ENCODE peak calls at places on chromosomes 1 and 21, in nine cellular contexts. One of them, this sample, is unnamed.

GRCh38 chr1:167533851-167534300 is 15.5 kb upstream of the CD247 start:
- DNase-seq in kidney tubule cell: peak; percentile 66
- DNase-seq in cardiac fibroblast: peak; percentile 70
- DNase-seq in EL: peak; percentile 53
- DNase-seq in cardiac septum: peak; percentile 83
- DNase-seq in pancreas: peak; percentile 37
- DNase-seq in stimulated activated CD8-positive, alpha-beta memory T cell treated with anti-CD3 and anti-CD28 coated beads, Interleukin-4, amount 100 ng/mL, for 1 hour: no peak
- DNase-seq in ureter: peak; percentile 71
- DNase-seq in WTC11: peak; percentile 86
- DNase-seq in this sample: peak; percentile 43

GRCh38 chr1:90719321-90720136 is 2.4 kb upstream of the BARHL2 start:
- DNase-seq in kidney tubule cell: no peak
- DNase-seq in cardiac fibroblast: no peak
- DNase-seq in EL: no peak
- DNase-seq in cardiac septum: no peak
- DNase-seq in pancreas: no peak
- DNase-seq in stimulated activated CD8-positive, alpha-beta memory T cell treated with anti-CD3 and anti-CD28 coated beads, Interleukin-4, amount 100 ng/mL, for 1 hour: no peak
- DNase-seq in ureter: no peak
- DNase-seq in WTC11: no peak
- DNase-seq in this sample: no peak

GRCh38 chr1:218171302-218171893 is 113.7 kb upstream of the RRP15 start:
- DNase-seq in kidney tubule cell: peak; percentile 50
- DNase-seq in cardiac fibroblast: peak; percentile 66
- DNase-seq in EL: peak; percentile 55
- DNase-seq in cardiac septum: no peak
- DNase-seq in pancreas: no peak
- DNase-seq in stimulated activated CD8-positive, alpha-beta memory T cell treated with anti-CD3 and anti-CD28 coated beads, Interleukin-4, amount 100 ng/mL, for 1 hour: no peak
- DNase-seq in ureter: no peak
- DNase-seq in WTC11: no peak
- DNase-seq in this sample: peak; percentile 34

GRCh38 chr1:54401799-54402198 is 4.4 kb downstream of the SSBP3 start:
- DNase-seq in kidney tubule cell: no peak
- DNase-seq in cardiac fibroblast: no peak
- DNase-seq in EL: no peak
- DNase-seq in cardiac septum: no peak
- DNase-seq in pancreas: no peak
- DNase-seq in stimulated activated CD8-positive, alpha-beta memory T cell treated with anti-CD3 and anti-CD28 coated beads, Interleukin-4, amount 100 ng/mL, for 1 hour: no peak
- DNase-seq in ureter: no peak
- DNase-seq in WTC11: no peak
- DNase-seq in this sample: no peak

GRCh38 chr1:151968058-151968457 is 25.6 kb downstream of the S100A10 start:
- DNase-seq in kidney tubule cell: peak; percentile 69
- DNase-seq in cardiac fibroblast: peak; percentile 76
- DNase-seq in EL: peak; percentile 60
- DNase-seq in cardiac septum: no peak
- DNase-seq in pancreas: no peak
- DNase-seq in stimulated activated CD8-positive, alpha-beta memory T cell treated with anti-CD3 and anti-CD28 coated beads, Interleukin-4, amount 100 ng/mL, for 1 hour: no peak
- DNase-seq in ureter: no peak
- DNase-seq in WTC11: peak; percentile 35
- DNase-seq in this sample: peak; percentile 51

GRCh38 chr1:39250460-39251240 is 46.2 kb downstream of the MACF1 start:
- DNase-seq in kidney tubule cell: peak; percentile 36
- DNase-seq in cardiac fibroblast: peak; percentile 72
- DNase-seq in EL: peak; percentile 41
- DNase-seq in cardiac septum: no peak
- DNase-seq in pancreas: no peak
- DNase-seq in stimulated activated CD8-positive, alpha-beta memory T cell treated with anti-CD3 and anti-CD28 coated beads, Interleukin-4, amount 100 ng/mL, for 1 hour: no peak
- DNase-seq in ureter: no peak
- DNase-seq in WTC11: no peak
- DNase-seq in this sample: peak; percentile 45

GRCh38 chr1:100578201-100578600 is 40.3 kb downstream of the GPR88 start:
- DNase-seq in kidney tubule cell: peak; percentile 60
- DNase-seq in cardiac fibroblast: peak; percentile 42
- DNase-seq in EL: peak; percentile 26
- DNase-seq in cardiac septum: no peak
- DNase-seq in pancreas: no peak
- DNase-seq in stimulated activated CD8-positive, alpha-beta memory T cell treated with anti-CD3 and anti-CD28 coated beads, Interleukin-4, amount 100 ng/mL, for 1 hour: no peak
- DNase-seq in ureter: no peak
- DNase-seq in WTC11: no peak
- DNase-seq in this sample: peak; percentile 41

GRCh38 chr21:41008971-41009370 is 159.0 kb upstream of the BACE2 start:
- DNase-seq in kidney tubule cell: no peak
- DNase-seq in cardiac fibroblast: no peak
- DNase-seq in EL: no peak
- DNase-seq in cardiac septum: no peak
- DNase-seq in pancreas: no peak
- DNase-seq in stimulated activated CD8-positive, alpha-beta memory T cell treated with anti-CD3 and anti-CD28 coated beads, Interleukin-4, amount 100 ng/mL, for 1 hour: no peak
- DNase-seq in ureter: no peak
- DNase-seq in WTC11: no peak
- DNase-seq in this sample: no peak

GRCh38 chr1:67674260-67675011 is 10.6 kb upstream of the GADD45A start:
- DNase-seq in kidney tubule cell: no peak
- DNase-seq in cardiac fibroblast: peak; percentile 52
- DNase-seq in EL: peak; percentile 54
- DNase-seq in cardiac septum: no peak
- DNase-seq in pancreas: no peak
- DNase-seq in stimulated activated CD8-positive, alpha-beta memory T cell treated with anti-CD3 and anti-CD28 coated beads, Interleukin-4, amount 100 ng/mL, for 1 hour: no peak
- DNase-seq in ureter: no peak
- DNase-seq in WTC11: no peak
- DNase-seq in this sample: peak; percentile 91

GRCh38 chr1:192939440-192939839 is 119.7 kb downstream of the UCHL5 start:
- DNase-seq in kidney tubule cell: no peak
- DNase-seq in cardiac fibroblast: no peak
- DNase-seq in EL: no peak
- DNase-seq in cardiac septum: no peak
- DNase-seq in pancreas: no peak
- DNase-seq in stimulated activated CD8-positive, alpha-beta memory T cell treated with anti-CD3 and anti-CD28 coated beads, Interleukin-4, amount 100 ng/mL, for 1 hour: no peak
- DNase-seq in ureter: no peak
- DNase-seq in WTC11: no peak
- DNase-seq in this sample: no peak

GRCh38 chr1:191002768-191003167 is 525.1 kb upstream of the BRINP3 start:
- DNase-seq in kidney tubule cell: no peak
- DNase-seq in cardiac fibroblast: no peak
- DNase-seq in EL: no peak
- DNase-seq in cardiac septum: no peak
- DNase-seq in pancreas: no peak
- DNase-seq in stimulated activated CD8-positive, alpha-beta memory T cell treated with anti-CD3 and anti-CD28 coated beads, Interleukin-4, amount 100 ng/mL, for 1 hour: no peak
- DNase-seq in ureter: no peak
- DNase-seq in WTC11: no peak
- DNase-seq in this sample: no peak

GRCh38 chr1:241622708-241623107 is 17.5 kb downstream of the CHML start:
- DNase-seq in kidney tubule cell: no peak
- DNase-seq in cardiac fibroblast: peak; percentile 42
- DNase-seq in EL: no peak
- DNase-seq in cardiac septum: no peak
- DNase-seq in pancreas: no peak
- DNase-seq in stimulated activated CD8-positive, alpha-beta memory T cell treated with anti-CD3 and anti-CD28 coated beads, Interleukin-4, amount 100 ng/mL, for 1 hour: no peak
- DNase-seq in ureter: no peak
- DNase-seq in WTC11: no peak
- DNase-seq in this sample: no peak

GRCh38 chr1:92877792-92878191 is 46.0 kb downstream of the RPL5 start:
- DNase-seq in kidney tubule cell: no peak
- DNase-seq in cardiac fibroblast: peak; percentile 28
- DNase-seq in EL: no peak
- DNase-seq in cardiac septum: no peak
- DNase-seq in pancreas: no peak
- DNase-seq in stimulated activated CD8-positive, alpha-beta memory T cell treated with anti-CD3 and anti-CD28 coated beads, Interleukin-4, amount 100 ng/mL, for 1 hour: no peak
- DNase-seq in ureter: no peak
- DNase-seq in WTC11: no peak
- DNase-seq in this sample: peak; percentile 43

GRCh38 chr1:59046730-59047157 is 250.2 kb upstream of the FGGY start:
- DNase-seq in kidney tubule cell: no peak
- DNase-seq in cardiac fibroblast: no peak
- DNase-seq in EL: peak; percentile 18
- DNase-seq in cardiac septum: no peak
- DNase-seq in pancreas: no peak
- DNase-seq in stimulated activated CD8-positive, alpha-beta memory T cell treated with anti-CD3 and anti-CD28 coated beads, Interleukin-4, amount 100 ng/mL, for 1 hour: no peak
- DNase-seq in ureter: no peak
- DNase-seq in WTC11: no peak
- DNase-seq in this sample: peak; percentile 61

GRCh38 chr1:43824795-43825194 is 108.8 kb upstream of the ARTN start:
- DNase-seq in kidney tubule cell: peak; percentile 51
- DNase-seq in cardiac fibroblast: no peak
- DNase-seq in EL: no peak
- DNase-seq in cardiac septum: no peak
- DNase-seq in pancreas: no peak
- DNase-seq in stimulated activated CD8-positive, alpha-beta memory T cell treated with anti-CD3 and anti-CD28 coated beads, Interleukin-4, amount 100 ng/mL, for 1 hour: no peak
- DNase-seq in ureter: no peak
- DNase-seq in WTC11: no peak
- DNase-seq in this sample: no peak

GRCh38 chr21:39451332-39452206 is at the start of gene SH3BGR:
- DNase-seq in kidney tubule cell: peak; percentile 38
- DNase-seq in cardiac fibroblast: peak; percentile 25
- DNase-seq in EL: no peak
- DNase-seq in cardiac septum: peak; percentile 90
- DNase-seq in pancreas: peak; percentile 74
- DNase-seq in stimulated activated CD8-positive, alpha-beta memory T cell treated with anti-CD3 and anti-CD28 coated beads, Interleukin-4, amount 100 ng/mL, for 1 hour: no peak
- DNase-seq in ureter: peak; percentile 54
- DNase-seq in WTC11: peak; percentile 70
- DNase-seq in this sample: no peak

GRCh38 chr21:26715116-26715515 is 130.1 kb downstream of the ADAMTS1 start:
- DNase-seq in kidney tubule cell: no peak
- DNase-seq in cardiac fibroblast: no peak
- DNase-seq in EL: no peak
- DNase-seq in cardiac septum: no peak
- DNase-seq in pancreas: no peak
- DNase-seq in stimulated activated CD8-positive, alpha-beta memory T cell treated with anti-CD3 and anti-CD28 coated beads, Interleukin-4, amount 100 ng/mL, for 1 hour: no peak
- DNase-seq in ureter: no peak
- DNase-seq in WTC11: no peak
- DNase-seq in this sample: no peak

GRCh38 chr1:180252638-180253536 is 22.8 kb downstream of the LHX4 start:
- DNase-seq in kidney tubule cell: peak; percentile 63
- DNase-seq in cardiac fibroblast: peak; percentile 82
- DNase-seq in EL: peak; percentile 62
- DNase-seq in cardiac septum: peak; percentile 93
- DNase-seq in pancreas: peak; percentile 35
- DNase-seq in stimulated activated CD8-positive, alpha-beta memory T cell treated with anti-CD3 and anti-CD28 coated beads, Interleukin-4, amount 100 ng/mL, for 1 hour: no peak
- DNase-seq in ureter: peak; percentile 65
- DNase-seq in WTC11: peak; percentile 92
- DNase-seq in this sample: peak; percentile 45

GRCh38 chr1:180633092-180634045 is 1.5 kb downstream of the XPR1 start:
- DNase-seq in kidney tubule cell: peak; percentile 20
- DNase-seq in cardiac fibroblast: peak; percentile 59
- DNase-seq in EL: peak; percentile 34
- DNase-seq in cardiac septum: no peak
- DNase-seq in pancreas: no peak
- DNase-seq in stimulated activated CD8-positive, alpha-beta memory T cell treated with anti-CD3 and anti-CD28 coated beads, Interleukin-4, amount 100 ng/mL, for 1 hour: no peak
- DNase-seq in ureter: no peak
- DNase-seq in WTC11: no peak
- DNase-seq in this sample: no peak

GRCh38 chr1:68093737-68094136 is 43.3 kb upstream of the DIRAS3 start:
- DNase-seq in kidney tubule cell: peak; percentile 41
- DNase-seq in cardiac fibroblast: no peak
- DNase-seq in EL: no peak
- DNase-seq in cardiac septum: no peak
- DNase-seq in pancreas: no peak
- DNase-seq in stimulated activated CD8-positive, alpha-beta memory T cell treated with anti-CD3 and anti-CD28 coated beads, Interleukin-4, amount 100 ng/mL, for 1 hour: no peak
- DNase-seq in ureter: no peak
- DNase-seq in WTC11: no peak
- DNase-seq in this sample: no peak

GRCh38 chr1:1157426-1157913 is 16.2 kb upstream of the TTLL10 start:
- DNase-seq in kidney tubule cell: peak; percentile 94
- DNase-seq in cardiac fibroblast: peak; percentile 87
- DNase-seq in EL: peak; percentile 93
- DNase-seq in cardiac septum: peak; percentile 94
- DNase-seq in pancreas: peak; percentile 91
- DNase-seq in stimulated activated CD8-positive, alpha-beta memory T cell treated with anti-CD3 and anti-CD28 coated beads, Interleukin-4, amount 100 ng/mL, for 1 hour: no peak
- DNase-seq in ureter: peak; percentile 92
- DNase-seq in WTC11: peak; percentile 75
- DNase-seq in this sample: peak; percentile 92

GRCh38 chr1:154556422-154556821 is 2.0 kb downstream of the UBE2Q1 start:
- DNase-seq in kidney tubule cell: peak; percentile 33
- DNase-seq in cardiac fibroblast: peak; percentile 22
- DNase-seq in EL: peak; percentile 61
- DNase-seq in cardiac septum: no peak
- DNase-seq in pancreas: no peak
- DNase-seq in stimulated activated CD8-positive, alpha-beta memory T cell treated with anti-CD3 and anti-CD28 coated beads, Interleukin-4, amount 100 ng/mL, for 1 hour: no peak
- DNase-seq in ureter: no peak
- DNase-seq in WTC11: peak; percentile 35
- DNase-seq in this sample: peak; percentile 28

GRCh38 chr1:183126528-183126927 is 59.5 kb upstream of the LAMC2 start:
- DNase-seq in kidney tubule cell: no peak
- DNase-seq in cardiac fibroblast: no peak
- DNase-seq in EL: no peak
- DNase-seq in cardiac septum: no peak
- DNase-seq in pancreas: no peak
- DNase-seq in stimulated activated CD8-positive, alpha-beta memory T cell treated with anti-CD3 and anti-CD28 coated beads, Interleukin-4, amount 100 ng/mL, for 1 hour: no peak
- DNase-seq in ureter: no peak
- DNase-seq in WTC11: no peak
- DNase-seq in this sample: peak; percentile 9

GRCh38 chr21:44901391-44902074 is 19.2 kb downstream of the ITGB2 start:
- DNase-seq in kidney tubule cell: no peak
- DNase-seq in cardiac fibroblast: no peak
- DNase-seq in EL: no peak
- DNase-seq in cardiac septum: peak; percentile 70
- DNase-seq in pancreas: no peak
- DNase-seq in stimulated activated CD8-positive, alpha-beta memory T cell treated with anti-CD3 and anti-CD28 coated beads, Interleukin-4, amount 100 ng/mL, for 1 hour: no peak
- DNase-seq in ureter: no peak
- DNase-seq in WTC11: no peak
- DNase-seq in this sample: no peak

GRCh38 chr1:56547977-56548376 is 31.4 kb downstream of the PLPP3 start:
- DNase-seq in kidney tubule cell: no peak
- DNase-seq in cardiac fibroblast: no peak
- DNase-seq in EL: no peak
- DNase-seq in cardiac septum: no peak
- DNase-seq in pancreas: no peak
- DNase-seq in stimulated activated CD8-positive, alpha-beta memory T cell treated with anti-CD3 and anti-CD28 coated beads, Interleukin-4, amount 100 ng/mL, for 1 hour: no peak
- DNase-seq in ureter: peak; percentile 49
- DNase-seq in WTC11: no peak
- DNase-seq in this sample: no peak

GRCh38 chr1:108881369-108881768 is 4.6 kb downstream of the GPSM2 start:
- DNase-seq in kidney tubule cell: peak; percentile 45
- DNase-seq in cardiac fibroblast: peak; percentile 65
- DNase-seq in EL: peak; percentile 48
- DNase-seq in cardiac septum: no peak
- DNase-seq in pancreas: no peak
- DNase-seq in stimulated activated CD8-positive, alpha-beta memory T cell treated with anti-CD3 and anti-CD28 coated beads, Interleukin-4, amount 100 ng/mL, for 1 hour: no peak
- DNase-seq in ureter: no peak
- DNase-seq in WTC11: no peak
- DNase-seq in this sample: no peak

GRCh38 chr1:154170547-154171221 is 15.8 kb upstream of the NUP210L start:
- DNase-seq in kidney tubule cell: peak; percentile 38
- DNase-seq in cardiac fibroblast: no peak
- DNase-seq in EL: no peak
- DNase-seq in cardiac septum: no peak
- DNase-seq in pancreas: no peak
- DNase-seq in stimulated activated CD8-positive, alpha-beta memory T cell treated with anti-CD3 and anti-CD28 coated beads, Interleukin-4, amount 100 ng/mL, for 1 hour: no peak
- DNase-seq in ureter: no peak
- DNase-seq in WTC11: no peak
- DNase-seq in this sample: no peak

GRCh38 chr1:11610629-11611180 is 43.5 kb downstream of the FBXO2 start:
- DNase-seq in kidney tubule cell: no peak
- DNase-seq in cardiac fibroblast: no peak
- DNase-seq in EL: no peak
- DNase-seq in cardiac septum: no peak
- DNase-seq in pancreas: no peak
- DNase-seq in stimulated activated CD8-positive, alpha-beta memory T cell treated with anti-CD3 and anti-CD28 coated beads, Interleukin-4, amount 100 ng/mL, for 1 hour: no peak
- DNase-seq in ureter: no peak
- DNase-seq in WTC11: no peak
- DNase-seq in this sample: no peak

GRCh38 chr1:51070640-51071039 is 31.4 kb upstream of the C1orf185 start:
- DNase-seq in kidney tubule cell: peak; percentile 85
- DNase-seq in cardiac fibroblast: peak; percentile 76
- DNase-seq in EL: peak; percentile 81
- DNase-seq in cardiac septum: no peak
- DNase-seq in pancreas: no peak
- DNase-seq in stimulated activated CD8-positive, alpha-beta memory T cell treated with anti-CD3 and anti-CD28 coated beads, Interleukin-4, amount 100 ng/mL, for 1 hour: no peak
- DNase-seq in ureter: no peak
- DNase-seq in WTC11: no peak
- DNase-seq in this sample: peak; percentile 54

GRCh38 chr1:98323396-98323795 is 338.1 kb upstream of the SNX7 start:
- DNase-seq in kidney tubule cell: peak; percentile 75
- DNase-seq in cardiac fibroblast: peak; percentile 96
- DNase-seq in EL: peak; percentile 91
- DNase-seq in cardiac septum: no peak
- DNase-seq in pancreas: no peak
- DNase-seq in stimulated activated CD8-positive, alpha-beta memory T cell treated with anti-CD3 and anti-CD28 coated beads, Interleukin-4, amount 100 ng/mL, for 1 hour: no peak
- DNase-seq in ureter: no peak
- DNase-seq in WTC11: no peak
- DNase-seq in this sample: peak; percentile 81

GRCh38 chr1:37732111-37732780 is 32.7 kb downstream of the EPHA10 start:
- DNase-seq in kidney tubule cell: no peak
- DNase-seq in cardiac fibroblast: no peak
- DNase-seq in EL: no peak
- DNase-seq in cardiac septum: peak; percentile 58
- DNase-seq in pancreas: no peak
- DNase-seq in stimulated activated CD8-positive, alpha-beta memory T cell treated with anti-CD3 and anti-CD28 coated beads, Interleukin-4, amount 100 ng/mL, for 1 hour: no peak
- DNase-seq in ureter: no peak
- DNase-seq in WTC11: no peak
- DNase-seq in this sample: no peak

This sample was measured in RPMI7951.